ENCODE peak calls at places on chromosome 13, in four cellular contexts. B is mesothelial cell of epicardium, T is GM13977, E is WTC11. D is an unnamed sample.

GRCh38 chr13:35512271-35512920 is 35.9 kb upstream of the MAB21L1 start:
- DNase-seq in B (no peak), T (no peak), E (no peak), D (no peak)

GRCh38 chr13:97243915-97244820 is 22.0 kb downstream of the MBNL2 start:
- DNase-seq in B (no peak), T (no peak), E (no peak), D (no peak)

GRCh38 chr13:78784017-78784745 is 125.2 kb upstream of the OBI1 start:
- DNase-seq in B (no peak), T (no peak), E (no peak), D (no peak)

GRCh38 chr13:75505327-75505726 is 23.4 kb upstream of the TBC1D4 start:
- DNase-seq in B (no peak), T (no peak), E (no peak), D (no peak)

GRCh38 chr13:42497798-42498197 is 76.2 kb upstream of the TNFSF11 start:
- DNase-seq in B (no peak), T (peak), E (no peak), D (peak)

GRCh38 chr13:44768233-44768632 is 192.1 kb upstream of the TSC22D1 start:
- DNase-seq in B (no peak), T (peak), E (no peak), D (no peak)

GRCh38 chr13:39266426-39266825 is 228.2 kb downstream of the NHLRC3 start:
- DNase-seq in B (no peak), T (no peak), E (no peak), D (no peak)

GRCh38 chr13:78176880-78177279 is 258.2 kb upstream of the EDNRB start:
- DNase-seq in B (no peak), T (no peak), E (no peak), D (no peak)

GRCh38 chr13:76421011-76421410 is 465.2 kb downstream of the KCTD12 start:
- DNase-seq in B (no peak), T (no peak), E (no peak), D (no peak)

GRCh38 chr13:113371061-113371460 is 7.1 kb upstream of the GRTP1 start:
- DNase-seq in B (no peak), T (no peak), E (no peak), D (no peak)

GRCh38 chr13:107743983-107744382 is 471.4 kb downstream of the LIG4 start:
- DNase-seq in B (no peak), T (no peak), E (no peak), D (no peak)

GRCh38 chr13:83297591-83298305 is 584.5 kb downstream of the SLITRK1 start:
- DNase-seq in B (no peak), T (no peak), E (no peak), D (no peak)

GRCh38 chr13:50323440-50324070 is 308.3 kb downstream of the KCNRG start:
- DNase-seq in B (no peak), T (no peak), E (no peak), D (peak)

GRCh38 chr13:49456156-49456555 is 12.1 kb downstream of the SETDB2 start:
- DNase-seq in B (no peak), T (no peak), E (no peak), D (no peak)

GRCh38 chr13:28181413-28181812 is 43.1 kb downstream of the PAN3 start:
- DNase-seq in B (no peak), T (no peak), E (no peak), D (peak)

GRCh38 chr13:108093616-108094015 is 121.7 kb downstream of the LIG4 start:
- DNase-seq in B (no peak), T (no peak), E (no peak), D (no peak)

GRCh38 chr13:113343692-113343968 is 20.3 kb downstream of the GRTP1 start:
- DNase-seq in B (no peak), T (no peak), E (no peak), D (no peak)

GRCh38 chr13:21749410-21749809 is 78.5 kb downstream of the FGF9 start:
- DNase-seq in B (no peak), T (no peak), E (no peak), D (peak)

GRCh38 chr13:101452519-101453485 is at the start of gene ITGBL1:
- DNase-seq in B (no peak), T (peak), E (no peak), D (no peak)

GRCh38 chr13:40149611-40150283 is 494.3 kb downstream of the COG6 start:
- DNase-seq in B (no peak), T (no peak), E (no peak), D (no peak)

GRCh38 chr13:77698211-77699058 is 948 bp downstream of the SLAIN1 start:
- DNase-seq in B (peak), T (peak), E (peak), D (no peak)

GRCh38 chr13:42544246-42544915 is 29.6 kb upstream of the TNFSF11 start:
- DNase-seq in B (no peak), T (no peak), E (no peak), D (no peak)

GRCh38 chr13:28566283-28566682 is 71.4 kb upstream of the FLT1 start:
- DNase-seq in B (no peak), T (no peak), E (no peak), D (no peak)

GRCh38 chr13:59734393-59734792 is 429.3 kb downstream of the DIAPH3 start:
- DNase-seq in B (no peak), T (peak), E (no peak), D (no peak)

GRCh38 chr13:112582305-112582704 is 5.6 kb downstream of the TUBGCP3 start:
- DNase-seq in B (no peak), T (no peak), E (no peak), D (no peak)

GRCh38 chr13:110023729-110024645 is 237.6 kb upstream of the IRS2 start:
- DNase-seq in B (no peak), T (no peak), E (no peak), D (no peak)

GRCh38 chr13:103006706-103007426 is 59.4 kb downstream of the SLC10A2 start:
- DNase-seq in B (no peak), T (peak), E (no peak), D (no peak)

GRCh38 chr13:31029129-31029528 is 96.7 kb downstream of the TEX26 start:
- DNase-seq in B (no peak), T (no peak), E (no peak), D (no peak)

GRCh38 chr13:31035162-31035951 is 102.9 kb downstream of the TEX26 start:
- DNase-seq in B (no peak), T (no peak), E (no peak), D (no peak)

GRCh38 chr13:31036717-31037116 is 104.3 kb downstream of the TEX26 start:
- DNase-seq in B (no peak), T (no peak), E (no peak), D (no peak)

GRCh38 chr13:31031482-31031881 is 99.0 kb downstream of the TEX26 start:
- DNase-seq in B (no peak), T (no peak), E (no peak), D (no peak)

GRCh38 chr13:31032574-31033095 is 100.2 kb downstream of the TEX26 start:
- DNase-seq in B (no peak), T (no peak), E (no peak), D (no peak)
- TF ChIP-seq CTCF in B (no peak), T (no peak), E (no peak), D (no peak)

GRCh38 chr13:24995225-24995804 is 100.6 kb upstream of the PABPC3 start:
- DNase-seq in B (no peak), T (peak), E (peak), D (peak)
- TF ChIP-seq CTCF in B (peak), T (peak), E (peak), D (peak)

GRCh38 chr13:104571890-104572229 is 1505.6 kb upstream of the SLC10A2 start:
- DNase-seq in B (no peak), T (no peak), E (no peak), D (no peak)

GRCh38 chr13:104565888-104566287 is 1499.7 kb upstream of the SLC10A2 start:
- DNase-seq in B (no peak), T (no peak), E (no peak), D (no peak)

GRCh38 chr13:104567114-104567513 is 1500.9 kb upstream of the SLC10A2 start:
- DNase-seq in B (no peak), T (no peak), E (no peak), D (no peak)

GRCh38 chr13:104577029-104577820 is 1511.0 kb upstream of the SLC10A2 start:
- DNase-seq in B (no peak), T (no peak), E (no peak), D (no peak)

GRCh38 chr13:104571161-104571889 is 1505.1 kb upstream of the SLC10A2 start:
- DNase-seq in B (peak), T (no peak), E (peak), D (no peak)
- TF ChIP-seq CTCF in B (peak), T (peak), E (no peak), D (peak)

GRCh38 chr13:25406377-25406776 is 34.6 kb downstream of the ATP8A2 start:
- DNase-seq in B (no peak), T (no peak), E (peak), D (no peak)
- TF ChIP-seq CTCF in B (no peak), T (peak), E (no peak), D (peak)

GRCh38 chr13:51935326-51936171 is 73.8 kb downstream of the CCDC70 start:
- DNase-seq in B (no peak), T (no peak), E (peak), D (no peak)
- TF ChIP-seq CTCF in B (no peak), T (no peak), E (no peak), D (peak)

DNA sequence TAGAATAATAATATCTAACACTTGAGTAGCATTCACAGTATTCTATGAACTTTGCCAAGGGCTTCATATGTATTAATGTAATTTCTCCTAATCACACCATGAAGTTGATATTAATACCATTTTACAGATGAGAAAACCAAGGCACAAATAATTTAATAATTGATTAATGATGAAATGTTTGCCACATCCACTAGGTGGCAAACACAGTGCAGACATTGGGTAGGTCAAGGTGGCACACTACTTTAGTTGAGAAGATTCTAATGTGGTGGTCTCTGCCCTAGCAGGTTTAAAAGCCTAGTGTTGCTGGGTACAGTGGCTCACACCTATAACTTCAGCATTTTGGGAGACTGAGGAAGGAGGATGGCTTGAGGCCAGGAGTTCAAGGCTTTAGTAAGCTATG is 412.4 kb downstream of the SUCLA2 start:
- DNase-seq in B (no peak), T (no peak), E (no peak), D (no peak)
- TF ChIP-seq CTCF in B (peak), T (no peak), E (peak), D (no peak)

GRCh38 chr13:32535748-32536147 is 2.8 kb downstream of the N4BP2L2 start:
- DNase-seq in B (no peak), T (no peak), E (no peak), D (no peak)

GRCh38 chr13:32537580-32538233 is 888 bp downstream of the N4BP2L2 start:
- DNase-seq in B (peak), T (no peak), E (peak), D (no peak)

GRCh38 chr13:32535140-32535539 is 3.5 kb downstream of the N4BP2L2 start:
- DNase-seq in B (no peak), T (no peak), E (no peak), D (no peak)

GRCh38 chr13:32538234-32538620 is 368 bp downstream of the N4BP2L2 start:
- DNase-seq in B (peak), T (peak), E (peak), D (no peak)

GRCh38 chr13:32538621-32539246 is at the start of gene N4BP2L2:
- DNase-seq in B (peak), T (peak), E (peak), D (peak)
- TF ChIP-seq CTCF in B (no peak), T (peak), E (no peak), D (no peak)

D was measured in keratinocyte.